ENCODE peak calls at places on chromosomes 13 and 19, in eight cellular contexts. S is psoas muscle; L is AG04450; D is osteoblast; H is cardiac muscle cell; A is CD8-positive, alpha-beta T cell; P is right lobe of liver; E is pancreas. B is an unnamed sample.
A peak's percentile ranks its signal among the peaks of the same experiment; 100 is the strongest.

GRCh38 chr19:15222738-15223648 is 9.3 kb downstream of the EPHX3 start:
- DNase-seq in H (peak; percentile 98), E (peak; percentile 86), D (peak; percentile 100), S (peak; percentile 94), P (peak; percentile 78), L (peak; percentile 91), A (peak; percentile 74), B (peak; percentile 53)

GRCh38 chr19:17020380-17020779 is 6.2 kb downstream of the CPAMD8 start:
- DNase-seq in A (no peak), H (peak; percentile 16), L (no peak), S (no peak), E (no peak), P (no peak), D (no peak), B (no peak)

GRCh38 chr13:24119593-24120508 is 40.7 kb upstream of the SPATA13 start:
- DNase-seq in P (peak; percentile 57), E (no peak), L (peak; percentile 13), D (no peak), A (no peak), H (peak; percentile 82), S (no peak), B (no peak)

GRCh38 chr13:46803586-46803985 is 6.6 kb upstream of the ESD start:
- DNase-seq in E (no peak), H (no peak), S (no peak), A (no peak), P (no peak), L (no peak), D (no peak), B (no peak)

GRCh38 chr13:21988624-21989023 is 317.8 kb downstream of the FGF9 start:
- DNase-seq in D (no peak), H (no peak), L (no peak), E (no peak), A (no peak), P (no peak), S (no peak), B (no peak)

GRCh38 chr19:55336101-55336500 is 3.6 kb upstream of the KMT5C start:
- DNase-seq in S (no peak), H (no peak), L (no peak), E (no peak), D (peak; percentile 13), P (no peak), A (no peak), B (no peak)

GRCh38 chr13:113989585-113990300 is 15.9 kb upstream of the C13orf46 start:
- DNase-seq in E (no peak), A (no peak), H (no peak), L (no peak), D (no peak), P (peak; percentile 19), S (peak; percentile 15), B (no peak)

GRCh38 chr13:51849145-51850101 is 4.4 kb upstream of the TMEM272 start:
- DNase-seq in E (no peak), D (peak; percentile 77), P (no peak), H (peak; percentile 25), S (no peak), L (no peak), A (peak; percentile 39), B (peak; percentile 29)

GRCh38 chr13:89687066-89687465 is 1660.4 kb upstream of the MIR17HG start:
- DNase-seq in P (no peak), S (no peak), A (no peak), E (no peak), L (no peak), H (no peak), D (no peak), B (no peak)

GRCh38 chr13:67134322-67135129 is 95.6 kb downstream of the PCDH9 start:
- DNase-seq in A (no peak), L (no peak), D (peak; percentile 27), P (no peak), H (peak; percentile 30), S (no peak), E (no peak), B (no peak)

GRCh38 chr13:44303681-44304432 is 69.8 kb upstream of the SERP2 start:
- DNase-seq in S (peak; percentile 81), A (no peak), D (no peak), L (no peak), H (peak; percentile 39), P (peak; percentile 62), E (no peak), B (no peak)

GRCh38 chr19:55156202-55157063 is 1.1 kb downstream of the TNNI3 start:
- DNase-seq in S (peak; percentile 81), A (peak; percentile 49), L (no peak), D (peak; percentile 91), H (peak; percentile 43), P (no peak), E (peak; percentile 84), B (no peak)

GRCh38 chr13:61414686-61415664 is 674 bp downstream of the PCDH20 start:
- DNase-seq in S (peak; percentile 40), P (peak; percentile 82), D (peak; percentile 55), A (no peak), L (no peak), H (peak; percentile 17), E (peak; percentile 62), B (no peak)

GRCh38 chr13:45879666-45880065 is 28.1 kb upstream of the SIAH3 start:
- DNase-seq in H (no peak), L (no peak), S (peak; percentile 90), A (no peak), P (peak; percentile 74), D (no peak), E (no peak), B (no peak)

GRCh38 chr19:47022140-47022536 is 2.5 kb downstream of the NPAS1 start:
- DNase-seq in L (no peak), A (no peak), S (no peak), E (no peak), H (no peak), D (peak; percentile 76), P (no peak), B (no peak)

GRCh38 chr19:47023448-47023794 is 3.8 kb downstream of the NPAS1 start:
- DNase-seq in P (no peak), A (no peak), D (no peak), S (no peak), L (no peak), H (no peak), E (no peak), B (no peak)

GRCh38 chr19:47026156-47026555 is 6.5 kb downstream of the NPAS1 start:
- DNase-seq in L (no peak), H (no peak), A (no peak), S (no peak), D (peak; percentile 38), E (no peak), P (no peak), B (no peak)

GRCh38 chr19:47022541-47023447 is 3.2 kb downstream of the NPAS1 start:
- DNase-seq in A (no peak), P (no peak), E (no peak), L (no peak), H (no peak), D (peak; percentile 77), S (no peak), B (no peak)

DNA sequence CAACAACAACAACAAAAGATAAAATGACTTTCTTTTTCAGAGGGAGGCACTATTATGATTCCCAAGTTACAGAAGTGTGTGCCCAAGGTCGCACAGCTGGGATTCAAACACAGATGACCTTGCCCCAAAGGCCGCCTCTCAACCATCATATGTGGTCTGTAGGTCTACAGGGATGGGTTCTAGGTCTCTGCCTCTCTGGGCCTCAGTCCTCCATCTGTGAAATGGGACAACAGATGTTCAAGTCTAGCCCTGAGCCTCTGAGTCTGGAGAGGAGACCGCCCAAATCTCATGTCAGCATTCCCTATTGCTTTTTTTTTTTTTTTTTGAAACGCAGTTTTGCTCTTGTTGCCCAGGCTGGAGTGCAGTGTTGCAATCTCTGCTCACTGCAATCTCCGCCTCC is 4.9 kb downstream of the NPAS1 start:
- DNase-seq in H (no peak), A (no peak), P (no peak), E (no peak), D (peak; percentile 52), S (no peak), L (no peak), B (no peak)
- H3K27me3 ChIP-seq in H (peaks cover 71% of the 10 kb centered on the region), A (peaks cover 37% of the 10 kb centered on the region), P (peaks cover 27% of the 10 kb centered on the region), E (no peaks in the 10 kb centered on the region), D (peaks cover 4% of the 10 kb centered on the region), S (no peaks in the 10 kb centered on the region), L (peaks cover 63% of the 10 kb centered on the region), B (peaks cover 54% of the 10 kb centered on the region)

GRCh38 chr13:27496851-27497250 is 46.5 kb upstream of the MTIF3 start:
- DNase-seq in S (no peak), E (no peak), H (no peak), L (no peak), D (no peak), P (no peak), A (no peak), B (no peak)

GRCh38 chr13:27504126-27504525 is 53.8 kb upstream of the MTIF3 start:
- DNase-seq in H (no peak), D (no peak), P (no peak), A (no peak), S (no peak), E (no peak), L (no peak), B (no peak)

GRCh38 chr13:27505792-27506191 is 55.4 kb upstream of the MTIF3 start:
- DNase-seq in A (no peak), D (no peak), S (no peak), H (no peak), L (no peak), E (no peak), P (no peak), B (no peak)

GRCh38 chr13:27504541-27504940 is 54.2 kb upstream of the MTIF3 start:
- DNase-seq in A (no peak), L (no peak), E (no peak), D (no peak), H (no peak), S (no peak), P (no peak), B (no peak)

DNA sequence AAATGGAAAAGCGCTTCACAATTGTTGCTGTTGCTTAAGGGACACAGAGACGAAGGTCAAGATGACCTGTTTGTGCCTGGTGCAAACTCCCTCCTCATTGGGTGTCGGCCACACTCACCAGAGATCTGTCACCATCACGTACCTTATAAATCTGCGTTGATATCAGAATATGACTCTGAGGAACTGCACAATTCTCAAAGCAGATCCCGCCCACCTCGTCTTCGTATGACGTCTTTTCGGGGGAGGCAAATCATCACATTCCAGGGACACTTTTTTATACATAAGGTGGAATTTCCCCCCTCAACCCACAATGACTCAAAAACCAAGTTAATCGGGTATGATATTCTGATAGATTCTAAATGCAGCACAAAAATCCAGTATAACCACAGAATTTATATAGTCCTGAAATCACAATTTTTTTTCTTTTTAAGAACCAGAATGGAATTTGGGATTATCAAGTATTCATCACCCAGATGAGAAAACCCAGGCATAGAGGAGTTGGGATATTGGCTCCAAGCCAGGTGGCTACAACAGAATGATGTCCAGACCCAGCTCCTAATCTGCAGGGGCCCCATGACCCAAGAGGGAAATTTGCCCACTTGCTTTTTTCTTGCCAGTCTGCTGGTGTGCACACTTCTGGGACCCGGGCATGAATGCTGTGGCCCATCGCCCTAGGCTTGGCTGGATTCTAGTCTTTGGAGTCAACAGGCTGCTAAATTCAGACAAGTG is 50.6 kb upstream of the MTIF3 start:
- DNase-seq in E (no peak), A (no peak), S (no peak), D (no peak), H (peak; percentile 67), P (no peak), L (no peak), B (no peak)
- H3K27me3 ChIP-seq in E (no peaks in the 10 kb centered on the region), A (no peaks in the 10 kb centered on the region), S (no peaks in the 10 kb centered on the region), D (peaks cover 15% of the 10 kb centered on the region), H (no peaks in the 10 kb centered on the region), P (no peaks in the 10 kb centered on the region), L (peaks cover 21% of the 10 kb centered on the region), B (peaks cover 3% of the 10 kb centered on the region)

GRCh38 chr19:13215572-13216380 is 65.6 kb downstream of the IER2 start:
- DNase-seq in E (no peak), H (peak; percentile 46), P (no peak), D (peak; percentile 63), S (no peak), A (no peak), L (no peak), B (peak; percentile 61)
- H3K27me3 ChIP-seq in E (no peaks in the 10 kb centered on the region), H (no peaks in the 10 kb centered on the region), P (no peaks in the 10 kb centered on the region), D (no peaks in the 10 kb centered on the region), S (no peaks in the 10 kb centered on the region), A (no peaks in the 10 kb centered on the region), L (no peaks in the 10 kb centered on the region), B (no peaks in the 10 kb centered on the region)

GRCh38 chr13:57631607-57632275 is at the start of gene PCDH17:
- DNase-seq in S (peak; percentile 53), H (peak; percentile 51), A (no peak), E (peak; percentile 58), D (peak; percentile 80), L (no peak), P (no peak), B (no peak)
- H3K27me3 ChIP-seq in S (no peaks in the 10 kb centered on the region), H (peaks cover 38% of the 10 kb centered on the region), A (peaks cover 10% of the 10 kb centered on the region), E (peaks cover 6% of the 10 kb centered on the region), D (peaks cover 56% of the 10 kb centered on the region), L (peaks cover 39% of the 10 kb centered on the region), P (peaks cover 36% of the 10 kb centered on the region), B (peaks cover 10% of the 10 kb centered on the region)